ENCODE peak calls at places on chromosome 18, in eight cellular contexts. One of them, this sample, is unnamed.

GRCh38 chr18:80247403-80247916 is at the start of gene PARD6G:
- DNase-seq in GM23248: peak
- DNase-seq in stimulated activated CD8-positive, alpha-beta memory T cell treated with anti-CD3 and anti-CD28 coated beads, Interleukin-7, amount 100 ng/mL, for 4 hours: peak
- DNase-seq in HFFc6: peak
- DNase-seq in amniotic epithelial cell: peak
- DNase-seq in right cardiac atrium: peak
- DNase-seq in progenitor cell of endocrine pancreas: peak
- DNase-seq in A172: peak
- DNase-seq in this sample: peak

GRCh38 chr18:67600181-67600631 is 83.7 kb upstream of the DSEL start:
- DNase-seq in GM23248: peak
- DNase-seq in stimulated activated CD8-positive, alpha-beta memory T cell treated with anti-CD3 and anti-CD28 coated beads, Interleukin-7, amount 100 ng/mL, for 4 hours: no peak
- DNase-seq in HFFc6: peak
- DNase-seq in amniotic epithelial cell: peak
- DNase-seq in right cardiac atrium: no peak
- DNase-seq in progenitor cell of endocrine pancreas: no peak
- DNase-seq in A172: no peak
- DNase-seq in this sample: no peak

GRCh38 chr18:50045126-50045525 is 149.8 kb downstream of the MYO5B start:
- DNase-seq in GM23248: no peak
- DNase-seq in stimulated activated CD8-positive, alpha-beta memory T cell treated with anti-CD3 and anti-CD28 coated beads, Interleukin-7, amount 100 ng/mL, for 4 hours: no peak
- DNase-seq in HFFc6: no peak
- DNase-seq in amniotic epithelial cell: no peak
- DNase-seq in right cardiac atrium: no peak
- DNase-seq in progenitor cell of endocrine pancreas: no peak
- DNase-seq in A172: no peak
- DNase-seq in this sample: no peak

GRCh38 chr18:10114727-10115463 is 201.1 kb downstream of the VAPA start:
- DNase-seq in GM23248: no peak
- DNase-seq in stimulated activated CD8-positive, alpha-beta memory T cell treated with anti-CD3 and anti-CD28 coated beads, Interleukin-7, amount 100 ng/mL, for 4 hours: no peak
- DNase-seq in HFFc6: no peak
- DNase-seq in amniotic epithelial cell: no peak
- DNase-seq in right cardiac atrium: no peak
- DNase-seq in progenitor cell of endocrine pancreas: no peak
- DNase-seq in A172: no peak
- DNase-seq in this sample: no peak

GRCh38 chr18:23648930-23649622 is 13.6 kb downstream of the ANKRD29 start:
- DNase-seq in GM23248: no peak
- DNase-seq in stimulated activated CD8-positive, alpha-beta memory T cell treated with anti-CD3 and anti-CD28 coated beads, Interleukin-7, amount 100 ng/mL, for 4 hours: no peak
- DNase-seq in HFFc6: no peak
- DNase-seq in amniotic epithelial cell: peak
- DNase-seq in right cardiac atrium: no peak
- DNase-seq in progenitor cell of endocrine pancreas: no peak
- DNase-seq in A172: no peak
- DNase-seq in this sample: no peak

GRCh38 chr18:57040175-57040574 is 106.7 kb upstream of the BOD1L2 start:
- DNase-seq in GM23248: no peak
- DNase-seq in stimulated activated CD8-positive, alpha-beta memory T cell treated with anti-CD3 and anti-CD28 coated beads, Interleukin-7, amount 100 ng/mL, for 4 hours: no peak
- DNase-seq in HFFc6: no peak
- DNase-seq in amniotic epithelial cell: no peak
- DNase-seq in right cardiac atrium: no peak
- DNase-seq in progenitor cell of endocrine pancreas: no peak
- DNase-seq in A172: no peak
- DNase-seq in this sample: no peak

GRCh38 chr18:62486290-62486964 is 36.4 kb upstream of the ZCCHC2 start:
- DNase-seq in GM23248: peak
- DNase-seq in stimulated activated CD8-positive, alpha-beta memory T cell treated with anti-CD3 and anti-CD28 coated beads, Interleukin-7, amount 100 ng/mL, for 4 hours: peak
- DNase-seq in HFFc6: peak
- DNase-seq in amniotic epithelial cell: peak
- DNase-seq in right cardiac atrium: no peak
- DNase-seq in progenitor cell of endocrine pancreas: no peak
- DNase-seq in A172: peak
- DNase-seq in this sample: no peak

GRCh38 chr18:12470382-12471090 is 62.8 kb downstream of the PRELID3A start:
- DNase-seq in GM23248: no peak
- DNase-seq in stimulated activated CD8-positive, alpha-beta memory T cell treated with anti-CD3 and anti-CD28 coated beads, Interleukin-7, amount 100 ng/mL, for 4 hours: no peak
- DNase-seq in HFFc6: no peak
- DNase-seq in amniotic epithelial cell: peak
- DNase-seq in right cardiac atrium: peak
- DNase-seq in progenitor cell of endocrine pancreas: no peak
- DNase-seq in A172: no peak
- DNase-seq in this sample: no peak

GRCh38 chr18:53796042-53796729 is 428.3 kb downstream of the MBD2 start:
- DNase-seq in GM23248: peak
- DNase-seq in stimulated activated CD8-positive, alpha-beta memory T cell treated with anti-CD3 and anti-CD28 coated beads, Interleukin-7, amount 100 ng/mL, for 4 hours: no peak
- DNase-seq in HFFc6: peak
- DNase-seq in amniotic epithelial cell: peak
- DNase-seq in right cardiac atrium: no peak
- DNase-seq in progenitor cell of endocrine pancreas: no peak
- DNase-seq in A172: peak
- DNase-seq in this sample: no peak

GRCh38 chr18:36592282-36592681 is 236.5 kb downstream of the TPGS2 start:
- DNase-seq in GM23248: peak
- DNase-seq in stimulated activated CD8-positive, alpha-beta memory T cell treated with anti-CD3 and anti-CD28 coated beads, Interleukin-7, amount 100 ng/mL, for 4 hours: no peak
- DNase-seq in HFFc6: no peak
- DNase-seq in amniotic epithelial cell: peak
- DNase-seq in right cardiac atrium: no peak
- DNase-seq in progenitor cell of endocrine pancreas: no peak
- DNase-seq in A172: peak
- DNase-seq in this sample: no peak

GRCh38 chr18:70671889-70672551 is 383.2 kb downstream of the SOCS6 start:
- DNase-seq in GM23248: no peak
- DNase-seq in stimulated activated CD8-positive, alpha-beta memory T cell treated with anti-CD3 and anti-CD28 coated beads, Interleukin-7, amount 100 ng/mL, for 4 hours: no peak
- DNase-seq in HFFc6: no peak
- DNase-seq in amniotic epithelial cell: no peak
- DNase-seq in right cardiac atrium: no peak
- DNase-seq in progenitor cell of endocrine pancreas: no peak
- DNase-seq in A172: no peak
- DNase-seq in this sample: no peak

GRCh38 chr18:3885209-3885792 is 435.3 kb downstream of the TGIF1 start:
- DNase-seq in GM23248: no peak
- DNase-seq in stimulated activated CD8-positive, alpha-beta memory T cell treated with anti-CD3 and anti-CD28 coated beads, Interleukin-7, amount 100 ng/mL, for 4 hours: no peak
- DNase-seq in HFFc6: no peak
- DNase-seq in amniotic epithelial cell: no peak
- DNase-seq in right cardiac atrium: no peak
- DNase-seq in progenitor cell of endocrine pancreas: no peak
- DNase-seq in A172: no peak
- DNase-seq in this sample: no peak

GRCh38 chr18:73235921-73236320 is 368.1 kb upstream of the NETO1 start:
- DNase-seq in GM23248: peak
- DNase-seq in stimulated activated CD8-positive, alpha-beta memory T cell treated with anti-CD3 and anti-CD28 coated beads, Interleukin-7, amount 100 ng/mL, for 4 hours: no peak
- DNase-seq in HFFc6: peak
- DNase-seq in amniotic epithelial cell: no peak
- DNase-seq in right cardiac atrium: no peak
- DNase-seq in progenitor cell of endocrine pancreas: no peak
- DNase-seq in A172: no peak
- DNase-seq in this sample: no peak

GRCh38 chr18:27227721-27228120 is 42.6 kb upstream of the CHST9 start:
- DNase-seq in GM23248: no peak
- DNase-seq in stimulated activated CD8-positive, alpha-beta memory T cell treated with anti-CD3 and anti-CD28 coated beads, Interleukin-7, amount 100 ng/mL, for 4 hours: no peak
- DNase-seq in HFFc6: no peak
- DNase-seq in amniotic epithelial cell: no peak
- DNase-seq in right cardiac atrium: no peak
- DNase-seq in progenitor cell of endocrine pancreas: no peak
- DNase-seq in A172: no peak
- DNase-seq in this sample: no peak

GRCh38 chr18:10726198-10727068 is 200.6 kb downstream of the NAPG start:
- DNase-seq in GM23248: no peak
- DNase-seq in stimulated activated CD8-positive, alpha-beta memory T cell treated with anti-CD3 and anti-CD28 coated beads, Interleukin-7, amount 100 ng/mL, for 4 hours: no peak
- DNase-seq in HFFc6: no peak
- DNase-seq in amniotic epithelial cell: no peak
- DNase-seq in right cardiac atrium: no peak
- DNase-seq in progenitor cell of endocrine pancreas: no peak
- DNase-seq in A172: no peak
- DNase-seq in this sample: no peak